ENCODE peak calls at places on chromosomes 4 and X, in seven cellular contexts. L is right lobe of liver, W is thoracic aorta, O is heart left ventricle, R is cardiac muscle cell, Z is breast epithelium, P is transverse colon. X is an unnamed sample.

GRCh38 chrX:28550331-28550872 is 36.8 kb upstream of the IL1RAPL1 start:
- DNase-seq in L (no peak), W (no peak), O (no peak), R (no peak), Z (no peak), P (no peak), X (no peak)

GRCh38 chrX:132631579-132632232 is 142.9 kb upstream of the MBNL3 start:
- DNase-seq in L (no peak), W (no peak), O (no peak), R (peak; percentile 53), Z (no peak), P (no peak), X (no peak)

GRCh38 chr4:7414736-7415510 is 19.8 kb downstream of the PSAPL1 start:
- DNase-seq in L (no peak), W (no peak), O (no peak), R (no peak), Z (no peak), P (no peak), X (no peak)

GRCh38 chr4:3375688-3376087 is 66.1 kb upstream of the HGFAC start:
- DNase-seq in L (no peak), W (no peak), O (peak; percentile 54), R (peak; percentile 70), Z (no peak), P (no peak), X (no peak)

GRCh38 chr4:169682360-169683047 is 62.1 kb downstream of the CLCN3 start:
- DNase-seq in L (no peak), W (no peak), O (no peak), R (peak; percentile 54), Z (no peak), P (no peak), X (no peak)

GRCh38 chr4:103429283-103429682 is 231.1 kb upstream of the CENPE start:
- DNase-seq in L (no peak), W (no peak), O (no peak), R (no peak), Z (no peak), P (no peak), X (no peak)

GRCh38 chrX:47723689-47724088 is 64.7 kb upstream of the UXT start:
- DNase-seq in L (no peak), W (no peak), O (no peak), R (no peak), Z (no peak), P (no peak), X (no peak)

GRCh38 chr4:113116414-113117345 is 67.2 kb downstream of the ANK2 start:
- DNase-seq in L (no peak), W (no peak), O (peak; percentile 29), R (peak; percentile 3), Z (no peak), P (no peak), X (peak; percentile 3)

GRCh38 chrX:54093159-54093558 is 48.9 kb upstream of the PHF8 start:
- DNase-seq in L (no peak), W (no peak), O (no peak), R (no peak), Z (no peak), P (no peak), X (no peak)

GRCh38 chrX:132505116-132505515 is 16.3 kb upstream of the MBNL3 start:
- DNase-seq in L (peak; percentile 45), W (no peak), O (no peak), R (peak; percentile 64), Z (no peak), P (peak; percentile 16), X (peak; percentile 21)

GRCh38 chrX:140589657-140590056 is 84.8 kb upstream of the SOX3 start:
- DNase-seq in L (no peak), W (no peak), O (no peak), R (no peak), Z (no peak), P (no peak), X (no peak)
- H3K9me3 ChIP-seq in L (no peaks in the 10 kb centered on the region), W (no peaks in the 10 kb centered on the region), O (no peaks in the 10 kb centered on the region), R (no peaks in the 10 kb centered on the region), Z (peaks cover 5% of the 10 kb centered on the region), P (no peaks in the 10 kb centered on the region), X (no peaks in the 10 kb centered on the region)

DNA sequence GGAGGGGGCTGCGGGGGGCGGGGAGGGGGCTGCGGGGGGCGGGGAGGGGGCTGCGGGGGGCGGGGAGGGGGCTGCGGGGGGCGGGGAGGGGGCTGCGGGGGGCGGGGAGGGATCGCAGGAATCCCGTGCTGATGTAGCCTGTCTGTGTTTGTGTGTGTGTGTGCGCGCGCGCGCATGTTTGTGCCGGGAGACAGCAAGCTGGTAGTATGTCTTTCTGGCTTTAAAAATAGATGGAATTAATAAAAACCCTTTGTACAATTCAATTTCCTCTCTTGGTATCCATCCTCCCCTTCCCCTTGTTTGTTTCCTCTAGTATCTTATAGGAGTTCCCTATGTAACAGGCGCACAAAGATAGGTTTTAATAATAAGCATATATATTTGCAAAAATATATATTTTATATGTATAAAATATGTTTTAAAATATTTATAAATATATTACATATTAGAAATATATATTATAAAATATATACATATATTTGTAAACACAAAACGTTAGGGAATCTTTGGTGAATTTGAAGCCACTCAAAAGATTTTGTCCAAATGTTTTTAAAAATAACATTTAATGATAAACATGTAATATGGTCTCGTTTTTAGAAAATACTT is 782 bp downstream of the ARHGAP24 start:
- DNase-seq in L (no peak), W (no peak), O (peak; percentile 54), R (peak; percentile 67), Z (no peak), P (no peak), X (peak; percentile 23)
- H3K4me3 ChIP-seq in L (peak overlapping the region; percentile 48), W (peak overlapping the region; percentile 76), O (peak overlapping the region; percentile 75), R (peak overlapping the region; percentile 38), Z (peak overlapping the region; percentile 66), P (no peak overlapping the region), X (no peak overlapping the region)

GRCh38 chr4:128385683-128386304 is 98.2 kb upstream of the PGRMC2 start:
- DNase-seq in L (no peak), W (no peak), O (no peak), R (peak; percentile 58), Z (no peak), P (no peak), X (no peak)
- TF ChIP-seq CTCF in L (no peak), W (no peak), O (peak; percentile 19), R (peak; percentile 22), Z (no peak), P (no peak), X (no peak)

GRCh38 chr4:175146799-175147198 is 228.6 kb downstream of the ADAM29 start:
- DNase-seq in L (no peak), W (no peak), O (no peak), R (no peak), Z (no peak), P (no peak), X (no peak)

GRCh38 chr4:175147233-175147632 is 229.1 kb downstream of the ADAM29 start:
- DNase-seq in L (no peak), W (no peak), O (no peak), R (no peak), Z (no peak), P (no peak), X (no peak)
- H3K9me3 ChIP-seq in L (no peaks in the 10 kb centered on the region), W (no peaks in the 10 kb centered on the region), O (peaks cover 2% of the 10 kb centered on the region), R (no peaks in the 10 kb centered on the region), Z (no peaks in the 10 kb centered on the region), P (no peaks in the 10 kb centered on the region), X (peaks cover 51% of the 10 kb centered on the region)

GRCh38 chrX:129981752-129982299 is 609 bp upstream of the BCORL1 start:
- DNase-seq in L (peak; percentile 39), W (no peak), O (no peak), R (no peak), Z (no peak), P (peak; percentile 19), X (no peak)
- H3K4me3 ChIP-seq in L (no peak overlapping the region), W (no peak overlapping the region), O (no peak overlapping the region), R (peak overlapping the region; percentile 39), Z (no peak overlapping the region), P (peak overlapping the region; percentile 46), X (no peak overlapping the region)

GRCh38 chr4:891747-892146 is 40.4 kb downstream of the GAK start:
- DNase-seq in L (no peak), W (no peak), O (no peak), R (peak; percentile 13), Z (no peak), P (no peak), X (no peak)
- TF ChIP-seq CTCF in L (no peak), W (no peak), O (no peak), R (peak; percentile 21), Z (no peak), P (no peak), X (no peak)

DNA sequence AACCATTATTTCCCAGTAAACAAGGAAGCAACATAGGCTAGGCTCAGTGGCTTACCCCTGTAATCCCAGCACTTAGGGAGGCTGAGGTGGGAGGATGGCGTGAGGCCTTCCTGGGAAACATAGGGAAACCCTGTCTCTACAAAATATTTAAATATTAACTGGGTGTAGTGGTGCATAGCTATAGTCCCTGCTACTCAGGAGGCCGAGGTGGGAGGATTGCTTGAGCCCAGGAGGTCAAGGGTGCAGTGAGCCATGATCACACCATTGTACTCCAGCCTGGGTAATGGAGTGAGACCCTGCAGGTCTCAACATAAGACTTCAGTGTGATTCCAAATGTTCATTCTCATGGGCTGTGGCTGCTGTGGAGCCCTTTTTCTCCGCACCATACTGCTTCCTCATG is 34.9 kb downstream of the FHDC1 start:
- DNase-seq in L (no peak), W (no peak), O (no peak), R (no peak), Z (no peak), P (no peak), X (no peak)
- H3K9me3 ChIP-seq in L (no peaks in the 10 kb centered on the region), W (no peaks in the 10 kb centered on the region), O (no peaks in the 10 kb centered on the region), R (no peaks in the 10 kb centered on the region), Z (no peaks in the 10 kb centered on the region), P (no peaks in the 10 kb centered on the region), X (no peaks in the 10 kb centered on the region)

GRCh38 chr4:159698336-159698735 is 595.5 kb downstream of the RAPGEF2 start:
- DNase-seq in L (no peak), W (no peak), O (no peak), R (peak; percentile 56), Z (no peak), P (no peak), X (no peak)

GRCh38 chr4:159697322-159698283 is 594.7 kb downstream of the RAPGEF2 start:
- DNase-seq in L (no peak), W (no peak), O (no peak), R (no peak), Z (no peak), P (no peak), X (no peak)
- H3K4me3 ChIP-seq in L (no peak overlapping the region), W (no peak overlapping the region), O (no peak overlapping the region), R (no peak overlapping the region), Z (no peak overlapping the region), P (no peak overlapping the region), X (no peak overlapping the region)